ENCODE peak calls at places on chromosomes 11 and 22, in five cellular contexts. One of them, this sample, is unnamed. For H3K9me3, the result is how much of the 10 kb centered on the place peaks cover.

GRCh38 chr11:18309691-18310090 is 12.2 kb downstream of the HPS5 start:
- DNase-seq in left ventricle myocardium inferior: no peak
- DNase-seq in GM23248: no peak
- DNase-seq in upper lobe of right lung: no peak
- DNase-seq in spleen: no peak
- DNase-seq in this sample: no peak

GRCh38 chr11:65425105-65425970 is 2.7 kb downstream of the NEAT1 start:
- DNase-seq in spleen: peak
- DNase-seq in GM23248: peak
- DNase-seq in left ventricle myocardium inferior: peak
- DNase-seq in upper lobe of right lung: peak
- DNase-seq in this sample: peak

GRCh38 chr11:61539009-61539408 is 30.5 kb downstream of the LRRC10B start:
- DNase-seq in GM23248: no peak
- DNase-seq in upper lobe of right lung: no peak
- DNase-seq in spleen: no peak
- DNase-seq in left ventricle myocardium inferior: no peak
- DNase-seq in this sample: no peak

GRCh38 chr11:95922536-95923440 is 1.1 kb downstream of the MTMR2 start:
- DNase-seq in GM23248: peak
- DNase-seq in left ventricle myocardium inferior: no peak
- DNase-seq in spleen: no peak
- DNase-seq in upper lobe of right lung: no peak
- DNase-seq in this sample: no peak

GRCh38 chr11:130068986-130069683 is 559 bp upstream of the APLP2 start:
- DNase-seq in upper lobe of right lung: peak
- DNase-seq in spleen: peak
- DNase-seq in left ventricle myocardium inferior: peak
- DNase-seq in GM23248: peak
- DNase-seq in this sample: no peak

GRCh38 chr22:29096736-29097669 is 24.2 kb downstream of the KREMEN1 start:
- DNase-seq in GM23248: no peak
- DNase-seq in upper lobe of right lung: no peak
- DNase-seq in left ventricle myocardium inferior: no peak
- DNase-seq in spleen: no peak
- DNase-seq in this sample: no peak

GRCh38 chr11:106480581-106481185 is 403.2 kb downstream of the AASDHPPT start:
- DNase-seq in spleen: no peak
- DNase-seq in upper lobe of right lung: no peak
- DNase-seq in GM23248: no peak
- DNase-seq in left ventricle myocardium inferior: no peak
- DNase-seq in this sample: no peak

GRCh38 chr11:134559617-134559992 is 147.6 kb upstream of the B3GAT1 start:
- DNase-seq in GM23248: no peak
- DNase-seq in upper lobe of right lung: peak
- DNase-seq in left ventricle myocardium inferior: no peak
- DNase-seq in spleen: peak
- DNase-seq in this sample: no peak

GRCh38 chr22:49925525-49926128 is 7.2 kb downstream of the CRELD2 start:
- DNase-seq in upper lobe of right lung: no peak
- DNase-seq in left ventricle myocardium inferior: no peak
- DNase-seq in spleen: peak
- DNase-seq in GM23248: no peak
- DNase-seq in this sample: peak

GRCh38 chr22:30481711-30482110 is 9.9 kb upstream of the SEC14L3 start:
- DNase-seq in GM23248: peak
- DNase-seq in upper lobe of right lung: no peak
- DNase-seq in left ventricle myocardium inferior: no peak
- DNase-seq in spleen: no peak
- DNase-seq in this sample: no peak

GRCh38 chr11:123431619-123432018 is 1.6 kb downstream of the GRAMD1B start:
- DNase-seq in left ventricle myocardium inferior: no peak
- DNase-seq in upper lobe of right lung: no peak
- DNase-seq in GM23248: peak
- DNase-seq in spleen: no peak
- DNase-seq in this sample: no peak

GRCh38 chr11:83480251-83480650 is 194.1 kb upstream of the CCDC90B start:
- DNase-seq in GM23248: no peak
- DNase-seq in spleen: no peak
- DNase-seq in left ventricle myocardium inferior: no peak
- DNase-seq in upper lobe of right lung: no peak
- DNase-seq in this sample: no peak

GRCh38 chr11:66546368-66546965 is at the start of gene ACTN3:
- DNase-seq in upper lobe of right lung: no peak
- DNase-seq in spleen: peak
- DNase-seq in GM23248: peak
- DNase-seq in left ventricle myocardium inferior: peak
- DNase-seq in this sample: peak

GRCh38 chr11:22666700-22667439 is 459 bp downstream of the GAS2 start:
- DNase-seq in upper lobe of right lung: peak
- DNase-seq in left ventricle myocardium inferior: peak
- DNase-seq in GM23248: peak
- DNase-seq in spleen: peak
- DNase-seq in this sample: peak

GRCh38 chr11:121466063-121466794 is 13.5 kb upstream of the SORL1-AS1 start:
- DNase-seq in upper lobe of right lung: peak
- DNase-seq in spleen: no peak
- DNase-seq in GM23248: peak
- DNase-seq in left ventricle myocardium inferior: peak
- DNase-seq in this sample: peak

GRCh38 chr11:131977854-131978253 is 607.4 kb downstream of the NTM start:
- DNase-seq in upper lobe of right lung: no peak
- DNase-seq in spleen: no peak
- DNase-seq in left ventricle myocardium inferior: no peak
- DNase-seq in GM23248: peak
- DNase-seq in this sample: no peak

GRCh38 chr22:33803371-33803770 is 116.9 kb downstream of the LARGE1 start:
- DNase-seq in left ventricle myocardium inferior: no peak
- DNase-seq in upper lobe of right lung: no peak
- DNase-seq in spleen: no peak
- DNase-seq in GM23248: peak
- DNase-seq in this sample: no peak

DNA sequence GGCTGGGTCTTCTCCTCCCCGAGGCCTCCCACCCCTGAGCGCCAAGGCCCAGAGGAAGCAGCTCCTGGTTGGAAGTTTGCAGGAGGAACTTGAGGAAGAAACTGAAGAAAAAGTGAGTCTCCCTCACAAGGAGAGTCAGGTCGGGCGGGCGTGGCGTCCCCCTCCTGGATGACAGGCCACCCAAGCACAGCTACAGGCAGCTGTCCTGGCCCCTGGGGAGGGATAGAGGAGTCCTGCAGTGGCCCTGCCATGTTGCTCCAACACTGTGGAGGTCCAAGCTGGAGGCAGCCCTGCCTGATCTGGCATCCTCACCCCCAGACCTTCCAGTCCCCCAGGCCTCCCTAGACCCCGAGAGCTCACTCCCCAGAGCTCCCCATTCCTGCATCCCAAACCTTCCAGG is 1150.1 kb downstream of the BRD1 start:
- DNase-seq in upper lobe of right lung: no peak
- DNase-seq in spleen: no peak
- DNase-seq in GM23248: no peak
- DNase-seq in left ventricle myocardium inferior: peak
- DNase-seq in this sample: no peak
- H3K9me3 ChIP-seq in upper lobe of right lung: under half
- H3K9me3 ChIP-seq in spleen: under half
- H3K9me3 ChIP-seq in GM23248: under half
- H3K9me3 ChIP-seq in left ventricle myocardium inferior: under half
- H3K9me3 ChIP-seq in this sample: under half

GRCh38 chr11:60206616-60207015 is 23.7 kb upstream of the MS4A6A start:
- DNase-seq in spleen: no peak
- DNase-seq in GM23248: no peak
- DNase-seq in left ventricle myocardium inferior: no peak
- DNase-seq in upper lobe of right lung: no peak
- DNase-seq in this sample: no peak
- H3K4me3 ChIP-seq in spleen: no peak
- H3K4me3 ChIP-seq in GM23248: no peak
- H3K4me3 ChIP-seq in left ventricle myocardium inferior: no peak
- H3K4me3 ChIP-seq in upper lobe of right lung: no peak
- H3K4me3 ChIP-seq in this sample: no peak

GRCh38 chr11:54927704-54928103 is 221.1 kb downstream of the OR4A5 start:
- DNase-seq in upper lobe of right lung: no peak
- DNase-seq in left ventricle myocardium inferior: no peak
- DNase-seq in GM23248: no peak
- DNase-seq in spleen: no peak
- DNase-seq in this sample: no peak
- H3K9me3 ChIP-seq in upper lobe of right lung: half or more
- H3K9me3 ChIP-seq in left ventricle myocardium inferior: half or more
- H3K9me3 ChIP-seq in GM23248: under half
- H3K9me3 ChIP-seq in spleen: half or more
- H3K9me3 ChIP-seq in this sample: half or more

GRCh38 chr11:14972581-14973490 is 685 bp upstream of the CALCA start:
- DNase-seq in GM23248: no peak
- DNase-seq in left ventricle myocardium inferior: no peak
- DNase-seq in upper lobe of right lung: no peak
- DNase-seq in spleen: no peak
- DNase-seq in this sample: no peak
- H3K4me3 ChIP-seq in GM23248: no peak
- H3K4me3 ChIP-seq in left ventricle myocardium inferior: peak
- H3K4me3 ChIP-seq in upper lobe of right lung: no peak
- H3K4me3 ChIP-seq in spleen: peak
- H3K4me3 ChIP-seq in this sample: no peak

GRCh38 chr22:48278620-48279464 is 1516.4 kb downstream of the TBC1D22A start:
- DNase-seq in GM23248: no peak
- DNase-seq in left ventricle myocardium inferior: no peak
- DNase-seq in upper lobe of right lung: no peak
- DNase-seq in spleen: no peak
- DNase-seq in this sample: peak
- H3K9me3 ChIP-seq in GM23248: under half
- H3K9me3 ChIP-seq in left ventricle myocardium inferior: under half
- H3K9me3 ChIP-seq in upper lobe of right lung: under half
- H3K9me3 ChIP-seq in spleen: under half
- H3K9me3 ChIP-seq in this sample: under half